ENCODE peak calls at places on chromosomes 1 and 21, in eight cellular contexts. H is stomach, G is A549, P is SK-N-SH, R is sigmoid colon, Z is ovary, B is HepG2, U is tibial nerve. D is an unnamed sample.

GRCh38 chr21:36265431-36265830 is 54.6 kb upstream of the MORC3 start:
- DNase-seq in H (no peak), U (no peak), Z (no peak), R (no peak), P (no peak), B (no peak), G (no peak), D (no peak)

GRCh38 chr1:39639333-39640130 is at the start of gene HEYL:
- DNase-seq in G (peak), B (peak), R (peak), Z (no peak), H (peak), P (no peak), U (peak), D (no peak)

GRCh38 chr1:53728702-53729535 is 10.0 kb downstream of the GLIS1 start:
- DNase-seq in U (no peak), R (no peak), H (no peak), P (no peak), G (no peak), B (no peak), Z (no peak), D (no peak)

GRCh38 chr1:119372493-119373086 is 4.0 kb downstream of the HAO2 start:
- DNase-seq in G (peak), Z (no peak), U (no peak), P (no peak), H (no peak), R (no peak), B (peak), D (no peak)

GRCh38 chr21:26388731-26389231 is 184.3 kb downstream of the CYYR1 start:
- DNase-seq in G (peak), B (no peak), P (peak), U (no peak), Z (no peak), H (no peak), R (no peak), D (no peak)

GRCh38 chr1:26913389-26913753 is 404 bp downstream of the NR0B2 start:
- DNase-seq in R (no peak), Z (no peak), H (no peak), G (no peak), B (no peak), U (no peak), P (no peak), D (no peak)

GRCh38 chr21:26743524-26743923 is 101.7 kb downstream of the ADAMTS1 start:
- DNase-seq in R (no peak), G (no peak), P (peak), U (no peak), H (no peak), B (no peak), Z (no peak), D (no peak)

GRCh38 chr1:3428899-3429298 is 25.6 kb upstream of the ARHGEF16 start:
- DNase-seq in H (no peak), P (no peak), G (no peak), U (no peak), B (no peak), Z (no peak), R (no peak), D (no peak)

GRCh38 chr1:172883387-172883791 is 167.4 kb downstream of the TNFSF18 start:
- DNase-seq in Z (no peak), B (no peak), U (no peak), G (no peak), H (no peak), P (no peak), R (no peak), D (no peak)

GRCh38 chr1:152167835-152168534 is 9.0 kb upstream of the RPTN start:
- DNase-seq in H (no peak), U (no peak), P (no peak), G (no peak), Z (no peak), B (peak), R (no peak), D (no peak)

GRCh38 chr1:155591770-155592169 is 18.2 kb upstream of the MSTO1 start:
- DNase-seq in P (peak), R (no peak), G (peak), B (peak), Z (no peak), H (no peak), U (peak), D (no peak)

GRCh38 chr1:196034080-196034706 is 574.0 kb downstream of the KCNT2 start:
- DNase-seq in R (no peak), B (no peak), G (no peak), P (no peak), Z (no peak), U (no peak), H (no peak), D (no peak)

GRCh38 chr1:199751962-199752687 is 275.4 kb upstream of the NR5A2 start:
- DNase-seq in P (no peak), B (no peak), Z (no peak), H (no peak), U (no peak), R (no peak), G (no peak), D (no peak)

GRCh38 chr1:59549903-59550302 is 253.0 kb downstream of the FGGY start:
- DNase-seq in P (no peak), H (no peak), B (peak), Z (peak), R (peak), U (peak), G (no peak), D (no peak)

GRCh38 chr1:92833840-92834239 is 2.0 kb downstream of the RPL5 start:
- DNase-seq in R (no peak), G (no peak), B (no peak), H (no peak), P (no peak), U (no peak), Z (no peak), D (no peak)

GRCh38 chr21:35593000-35593502 is 467.3 kb downstream of the SETD4 start:
- DNase-seq in B (no peak), R (no peak), U (no peak), G (no peak), Z (no peak), P (no peak), H (no peak), D (no peak)

GRCh38 chr1:145916745-145917144 is 1.8 kb downstream of the PEX11B start:
- DNase-seq in G (no peak), R (no peak), H (no peak), Z (no peak), P (no peak), B (no peak), U (no peak), D (no peak)

GRCh38 chr1:76256289-76257223 is 182.0 kb downstream of the ST6GALNAC3 start:
- DNase-seq in B (no peak), G (no peak), H (no peak), R (no peak), Z (no peak), P (no peak), U (no peak), D (no peak)

GRCh38 chr1:155321577-155322497 is 1.1 kb downstream of the RUSC1 start:
- DNase-seq in H (no peak), G (no peak), P (peak), R (peak), U (no peak), Z (peak), B (no peak), D (no peak)

GRCh38 chr1:45394342-45394741 is 54.1 kb upstream of the MUTYH start:
- DNase-seq in H (no peak), B (no peak), R (no peak), G (no peak), P (no peak), U (no peak), Z (no peak), D (no peak)

GRCh38 chr1:153386500-153386901 is 4.4 kb downstream of the S100A8 start:
- DNase-seq in G (no peak), P (no peak), B (no peak), Z (no peak), H (peak), R (peak), U (peak), D (peak)

GRCh38 chr1:156896490-156897033 is 3.0 kb downstream of the PEAR1 start:
- DNase-seq in G (peak), H (no peak), U (no peak), P (peak), Z (peak), R (no peak), B (peak), D (no peak)

GRCh38 chr1:91018006-91018405 is 3.8 kb downstream of the ZNF644 start:
- DNase-seq in G (no peak), Z (no peak), B (peak), P (peak), U (no peak), H (no peak), R (no peak), D (no peak)

GRCh38 chr1:91863498-91863897 is 22.5 kb downstream of the TGFBR3 start:
- DNase-seq in H (no peak), U (no peak), Z (no peak), B (no peak), R (no peak), G (no peak), P (no peak), D (no peak)

GRCh38 chr1:30190481-30191153 is 532.8 kb downstream of the MATN1 start:
- DNase-seq in U (no peak), G (no peak), H (no peak), P (no peak), Z (no peak), R (no peak), B (no peak), D (peak)

GRCh38 chr1:112673589-112674439 is 645 bp upstream of the MOV10 start:
- DNase-seq in R (no peak), B (peak), Z (no peak), P (peak), H (no peak), G (peak), U (peak), D (no peak)

GRCh38 chr1:24980836-24981631 is 51.0 kb upstream of the RUNX3 start:
- DNase-seq in Z (no peak), P (no peak), G (no peak), B (no peak), R (no peak), H (no peak), U (no peak), D (no peak)
- TF ChIP-seq EP300 in Z (no peak), P (no peak), G (no peak), B (no peak), R (no peak), H (no peak), U (no peak), D (no peak)

GRCh38 chr21:46003575-46004007 is 22.0 kb downstream of the COL6A1 start:
- DNase-seq in U (no peak), G (no peak), Z (peak), H (peak), B (no peak), R (peak), P (no peak), D (peak)

GRCh38 chr21:46005481-46005881 is 23.9 kb downstream of the COL6A1 start:
- DNase-seq in R (peak), Z (no peak), B (no peak), U (no peak), P (peak), H (peak), G (no peak), D (no peak)

GRCh38 chr21:46002841-46003574 is 21.4 kb downstream of the COL6A1 start:
- DNase-seq in B (no peak), H (peak), U (no peak), R (peak), Z (peak), P (no peak), G (no peak), D (peak)

GRCh38 chr21:46005081-46005480 is 23.5 kb downstream of the COL6A1 start:
- DNase-seq in U (no peak), P (peak), B (no peak), H (no peak), R (peak), G (no peak), Z (no peak), D (no peak)

GRCh38 chr21:46004168-46004861 is 22.7 kb downstream of the COL6A1 start:
- DNase-seq in G (no peak), H (peak), U (no peak), R (peak), Z (no peak), P (no peak), B (no peak), D (no peak)
- TF ChIP-seq EP300 in G (no peak), H (no peak), U (no peak), R (no peak), Z (no peak), P (no peak), B (no peak), D (no peak)

GRCh38 chr1:204294371-204294770 is 65.4 kb downstream of the PLEKHA6 start:
- DNase-seq in R (peak), U (peak), G (peak), Z (peak), B (peak), P (no peak), H (no peak), D (no peak)
- TF ChIP-seq EP300 in R (no peak), U (peak), G (no peak), Z (no peak), B (no peak), P (no peak), H (no peak), D (no peak)

DNA sequence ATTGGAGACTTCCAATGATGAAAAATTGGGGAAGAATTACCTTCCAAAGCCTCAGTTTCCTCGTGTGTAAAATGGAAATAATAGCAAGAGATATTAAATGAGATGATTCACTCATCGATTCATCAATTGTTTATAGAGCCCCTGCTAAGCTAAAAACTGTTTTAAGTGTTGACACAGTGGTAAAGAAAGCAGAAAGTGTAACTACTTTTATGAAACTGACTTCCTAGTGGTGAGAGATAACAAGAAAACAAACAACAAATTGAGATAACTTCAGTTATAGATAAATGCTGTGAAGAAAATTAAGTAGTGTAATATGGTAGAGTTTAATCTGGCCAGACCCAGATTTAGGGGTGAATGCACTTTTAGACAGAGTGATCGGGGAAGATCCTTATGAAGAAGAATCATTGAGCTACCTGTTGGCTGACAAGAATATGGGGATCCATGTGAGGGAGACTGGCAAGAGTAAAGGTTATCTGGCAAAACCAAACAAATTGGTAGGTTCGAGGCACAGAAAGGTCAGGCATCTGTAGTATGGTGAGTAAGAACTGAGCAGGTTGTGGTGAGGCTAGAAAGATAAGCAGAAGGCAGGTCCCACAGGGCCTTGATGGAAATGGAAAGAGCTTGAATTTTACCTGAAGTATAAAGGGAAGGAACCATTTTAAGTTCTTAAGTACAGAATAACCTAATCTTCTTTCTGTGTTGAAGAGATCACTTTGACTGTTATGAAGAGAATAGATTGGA is 10.9 kb downstream of the PTPRC start:
- DNase-seq in U (no peak), B (no peak), P (no peak), Z (no peak), G (no peak), R (no peak), H (no peak), D (no peak)
- TF ChIP-seq EP300 in U (no peak), B (no peak), P (no peak), Z (no peak), G (no peak), R (no peak), H (no peak), D (no peak)